ENCODE peak calls at places on chromosomes 3 and 15, in five cellular contexts. R, Z, P, J and E are unnamed samples.

GRCh38 chr3:57998366-57999283 is 9.6 kb upstream of the FLNB start:
- DNase-seq in Z (no peak), P (no peak), R (no peak), J (no peak), E (peak)

GRCh38 chr3:125594581-125595011 is 701 bp downstream of the OSBPL11 start:
- DNase-seq in R (no peak), Z (peak), J (no peak), P (no peak), E (no peak)

GRCh38 chr3:127614928-127615592 is 13.9 kb upstream of the PODXL2 start:
- DNase-seq in P (no peak), Z (no peak), R (peak), J (no peak), E (no peak)

GRCh38 chr3:168877899-168878298 is 782.2 kb upstream of the GOLIM4 start:
- DNase-seq in P (no peak), Z (no peak), R (no peak), J (no peak), E (no peak)

GRCh38 chr3:47412842-47413520 is 32.2 kb downstream of the PTPN23 start:
- DNase-seq in P (no peak), J (no peak), Z (no peak), R (no peak), E (no peak)

GRCh38 chr15:38748710-38749109 is 184.1 kb upstream of the RASGRP1 start:
- DNase-seq in Z (no peak), P (no peak), R (no peak), J (no peak), E (no peak)

GRCh38 chr3:101179637-101180036 is 140.7 kb downstream of the IMPG2 start:
- DNase-seq in J (no peak), P (no peak), R (peak), Z (no peak), E (no peak)

GRCh38 chr3:171874879-171875278 is 31.7 kb downstream of the TMEM212 start:
- DNase-seq in R (no peak), Z (no peak), J (no peak), P (no peak), E (no peak)

GRCh38 chr3:71492566-71492965 is 91.0 kb downstream of the FOXP1 start:
- DNase-seq in R (no peak), P (no peak), J (no peak), Z (no peak), E (no peak)

GRCh38 chr3:172476339-172476738 is 28.1 kb upstream of the GHSR start:
- DNase-seq in P (no peak), R (no peak), J (no peak), Z (no peak), E (no peak)

GRCh38 chr15:51751687-51752683 is 588 bp downstream of the TMOD2 start:
- DNase-seq in Z (peak), P (no peak), J (peak), R (peak), E (peak)

GRCh38 chr3:50515565-50516047 is 12.2 kb upstream of the CACNA2D2 start:
- DNase-seq in P (no peak), J (peak), R (no peak), Z (no peak), E (no peak)

GRCh38 chr3:128195802-128196201 is 42.5 kb downstream of the EEFSEC start:
- DNase-seq in P (no peak), J (no peak), R (no peak), Z (no peak), E (no peak)

GRCh38 chr3:124714218-124714853 is 15.9 kb upstream of the UMPS start:
- DNase-seq in J (no peak), R (peak), Z (no peak), P (no peak), E (no peak)

GRCh38 chr3:16319307-16319706 is 54.3 kb downstream of the OXNAD1 start:
- DNase-seq in Z (no peak), P (no peak), J (no peak), R (no peak), E (peak)

GRCh38 chr3:194364652-194365434 is 4.7 kb downstream of the LRRC15 start:
- DNase-seq in R (peak), J (peak), P (no peak), Z (no peak), E (no peak)

GRCh38 chr15:31434418-31435255 is 108.0 kb downstream of the KLF13 start:
- DNase-seq in P (no peak), R (peak), J (no peak), Z (peak), E (peak)

GRCh38 chr15:92636950-92637481 is 18.6 kb downstream of the FAM174B start:
- DNase-seq in J (peak), P (no peak), R (no peak), Z (no peak), E (no peak)

GRCh38 chr3:183698760-183699159 is 1.2 kb downstream of the YEATS2 start:
- DNase-seq in R (peak), P (no peak), Z (no peak), J (no peak), E (no peak)

GRCh38 chr3:69353492-69353891 is 32.4 kb downstream of the FRMD4B start:
- DNase-seq in J (no peak), Z (no peak), P (no peak), R (no peak), E (no peak)

GRCh38 chr3:11155341-11156025 is 1.2 kb downstream of the HRH1 start:
- DNase-seq in J (peak), Z (no peak), P (peak), R (peak), E (no peak)

GRCh38 chr3:10047876-10048275 is 21.6 kb downstream of the FANCD2 start:
- DNase-seq in P (no peak), Z (no peak), R (no peak), J (no peak), E (no peak)

GRCh38 chr3:59438492-59438891 is 388.7 kb upstream of the CFAP20DC start:
- DNase-seq in Z (no peak), J (no peak), P (no peak), R (no peak), E (no peak)

GRCh38 chr15:73081321-73081958 is 29.2 kb downstream of the NEO1 start:
- DNase-seq in Z (peak), R (peak), P (no peak), J (peak), E (no peak)

GRCh38 chr3:130081371-130081881 is at the start of gene ALG1L2:
- DNase-seq in Z (no peak), P (no peak), R (no peak), J (no peak), E (no peak)

GRCh38 chr15:59867436-59867835 is 136.7 kb upstream of the FOXB1 start:
- DNase-seq in Z (no peak), R (no peak), P (no peak), J (no peak), E (no peak)

GRCh38 chr3:142272200-142272891 is 47.0 kb upstream of the GK5 start:
- DNase-seq in Z (no peak), R (no peak), P (no peak), J (no peak), E (no peak)

GRCh38 chr15:87645723-87646122 is 610.8 kb downstream of the NTRK3 start:
- DNase-seq in P (no peak), J (no peak), Z (no peak), R (no peak), E (no peak)